ENCODE peak calls at places on chromosomes 11 and 22, in four cellular contexts. One of them, this sample, is unnamed.

GRCh38 chr22:36339171-36340065 is 48.3 kb downstream of the MYH9 start:
- DNase-seq in IMR-90: peak
- DNase-seq in A549: no peak
- DNase-seq in testis: no peak
- DNase-seq in this sample: no peak

GRCh38 chr11:76661835-76662434 is 8.6 kb downstream of the LRRC32 start:
- DNase-seq in IMR-90: no peak
- DNase-seq in A549: no peak
- DNase-seq in testis: no peak
- DNase-seq in this sample: no peak

GRCh38 chr11:73359341-73359740 is 16.9 kb upstream of the RELT start:
- DNase-seq in IMR-90: peak
- DNase-seq in A549: no peak
- DNase-seq in testis: peak
- DNase-seq in this sample: no peak

GRCh38 chr11:134543144-134544044 is 131.4 kb upstream of the B3GAT1 start:
- DNase-seq in IMR-90: no peak
- DNase-seq in A549: no peak
- DNase-seq in testis: peak
- DNase-seq in this sample: no peak

GRCh38 chr11:63536669-63537292 is at the start of gene PLAAT4:
- DNase-seq in IMR-90: peak
- DNase-seq in A549: no peak
- DNase-seq in testis: peak
- DNase-seq in this sample: peak

GRCh38 chr11:67266424-67267187 is at the start of gene GRK2:
- DNase-seq in IMR-90: peak
- DNase-seq in A549: peak
- DNase-seq in testis: no peak
- DNase-seq in this sample: no peak

GRCh38 chr22:46347646-46348045 is 12.1 kb downstream of the TRMU start:
- DNase-seq in IMR-90: no peak
- DNase-seq in A549: no peak
- DNase-seq in testis: no peak
- DNase-seq in this sample: no peak

GRCh38 chr11:83508804-83509203 is 222.6 kb upstream of the CCDC90B start:
- DNase-seq in IMR-90: no peak
- DNase-seq in A549: no peak
- DNase-seq in testis: no peak
- DNase-seq in this sample: no peak

GRCh38 chr11:13761712-13762111 is 93.2 kb downstream of the FAR1 start:
- DNase-seq in IMR-90: peak
- DNase-seq in A549: no peak
- DNase-seq in testis: no peak
- DNase-seq in this sample: no peak

GRCh38 chr11:122074022-122074421 is 42.0 kb downstream of the BLID start:
- DNase-seq in IMR-90: no peak
- DNase-seq in A549: no peak
- DNase-seq in testis: no peak
- DNase-seq in this sample: no peak

GRCh38 chr22:27885977-27886842 is 32.8 kb downstream of the PITPNB start:
- DNase-seq in IMR-90: peak
- DNase-seq in A549: peak
- DNase-seq in testis: peak
- DNase-seq in this sample: peak

GRCh38 chr11:33692013-33692504 is 8.6 kb downstream of the C11orf91 start:
- DNase-seq in IMR-90: peak
- DNase-seq in A549: peak
- DNase-seq in testis: peak
- DNase-seq in this sample: peak

GRCh38 chr11:109728056-109728455 is 306.1 kb downstream of the C11orf87 start:
- DNase-seq in IMR-90: no peak
- DNase-seq in A549: no peak
- DNase-seq in testis: no peak
- DNase-seq in this sample: peak

GRCh38 chr11:4808476-4808875 is 4.3 kb upstream of the OR52R1 start:
- DNase-seq in IMR-90: peak
- DNase-seq in A549: no peak
- DNase-seq in testis: no peak
- DNase-seq in this sample: no peak

GRCh38 chr11:10606536-10607208 is 38.2 kb upstream of the LYVE1 start:
- DNase-seq in IMR-90: peak
- DNase-seq in A549: no peak
- DNase-seq in testis: no peak
- DNase-seq in this sample: no peak

GRCh38 chr11:12824281-12825041 is 150.2 kb downstream of the TEAD1 start:
- DNase-seq in IMR-90: no peak
- DNase-seq in A549: no peak
- DNase-seq in testis: peak
- DNase-seq in this sample: no peak

GRCh38 chr11:73252577-73253191 is 19.5 kb upstream of the P2RY6 start:
- DNase-seq in IMR-90: no peak
- DNase-seq in A549: no peak
- DNase-seq in testis: no peak
- DNase-seq in this sample: no peak

GRCh38 chr22:23498811-23499798 is 81.0 kb downstream of the IGLL1 start:
- DNase-seq in IMR-90: no peak
- DNase-seq in A549: no peak
- DNase-seq in testis: no peak
- DNase-seq in this sample: no peak

GRCh38 chr22:36281726-36282077 is 28.8 kb downstream of the APOL1 start:
- DNase-seq in IMR-90: no peak
- DNase-seq in A549: no peak
- DNase-seq in testis: no peak
- DNase-seq in this sample: no peak

GRCh38 chr11:95708681-95709080 is 80.9 kb downstream of the FAM76B start:
- DNase-seq in IMR-90: no peak
- DNase-seq in A549: no peak
- DNase-seq in testis: no peak
- DNase-seq in this sample: no peak

GRCh38 chr11:115334932-115335788 is 169.1 kb downstream of the CADM1 start:
- DNase-seq in IMR-90: peak
- DNase-seq in A549: peak
- DNase-seq in testis: no peak
- DNase-seq in this sample: peak

GRCh38 chr11:18046116-18046777 is at the start of gene TPH1:
- DNase-seq in IMR-90: peak
- DNase-seq in A549: no peak
- DNase-seq in testis: peak
- DNase-seq in this sample: peak

GRCh38 chr11:26993965-26994446 is at the start of gene FIBIN:
- DNase-seq in IMR-90: peak
- DNase-seq in A549: no peak
- DNase-seq in testis: peak
- DNase-seq in this sample: peak

GRCh38 chr11:100831929-100832480 is 144.9 kb downstream of the ARHGAP42 start:
- DNase-seq in IMR-90: no peak
- DNase-seq in A549: no peak
- DNase-seq in testis: no peak
- DNase-seq in this sample: no peak

GRCh38 chr11:30326114-30326783 is 3.3 kb downstream of the ARL14EP start:
- DNase-seq in IMR-90: peak
- DNase-seq in A549: no peak
- DNase-seq in testis: no peak
- DNase-seq in this sample: no peak

GRCh38 chr11:14141676-14142075 is 179.2 kb downstream of the SPON1 start:
- DNase-seq in IMR-90: no peak
- DNase-seq in A549: no peak
- DNase-seq in testis: no peak
- DNase-seq in this sample: no peak

GRCh38 chr11:70476669-70477068 is 78.3 kb downstream of the CTTN start:
- DNase-seq in IMR-90: peak
- DNase-seq in A549: no peak
- DNase-seq in testis: no peak
- DNase-seq in this sample: no peak

GRCh38 chr11:65355013-65355775 is 643 bp downstream of the TIGD3 start:
- DNase-seq in IMR-90: no peak
- DNase-seq in A549: peak
- DNase-seq in testis: no peak
- DNase-seq in this sample: no peak

GRCh38 chr11:57103899-57104605 is 77.7 kb upstream of the LRRC55 start:
- DNase-seq in IMR-90: no peak
- DNase-seq in A549: no peak
- DNase-seq in testis: no peak
- DNase-seq in this sample: no peak

GRCh38 chr11:57111646-57112045 is 70.1 kb upstream of the LRRC55 start:
- DNase-seq in IMR-90: no peak
- DNase-seq in A549: no peak
- DNase-seq in testis: no peak
- DNase-seq in this sample: no peak

DNA sequence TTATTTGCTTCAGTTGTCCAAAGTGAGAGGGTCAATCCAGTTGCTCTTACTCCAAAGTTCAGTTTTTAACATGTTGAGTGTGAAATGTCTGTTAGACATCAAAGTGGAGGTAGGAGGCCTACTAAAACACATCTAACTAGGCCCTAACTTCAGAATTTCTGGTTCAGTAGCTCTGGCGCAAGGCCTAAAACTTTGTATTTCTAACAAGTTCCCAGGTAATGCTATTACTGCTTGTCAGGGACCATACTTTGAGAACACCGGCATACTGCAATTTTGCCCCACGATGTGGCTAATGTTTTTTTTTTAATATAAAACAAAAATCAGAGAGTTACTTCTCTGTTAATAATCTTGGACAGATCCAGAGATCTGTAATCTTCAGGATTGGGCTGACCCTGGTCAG is 72.4 kb upstream of the LRRC55 start:
- DNase-seq in IMR-90: no peak
- DNase-seq in A549: no peak
- DNase-seq in testis: no peak
- DNase-seq in this sample: no peak
- H3K27ac ChIP-seq in IMR-90: no peak
- H3K27ac ChIP-seq in A549: no peak
- H3K27ac ChIP-seq in testis: no peak
- H3K27ac ChIP-seq in this sample: no peak

GRCh38 chr11:19080579-19080993 is 20.1 kb upstream of the MRGPRX2 start:
- DNase-seq in IMR-90: peak
- DNase-seq in A549: no peak
- DNase-seq in testis: peak
- DNase-seq in this sample: peak
- H3K27ac ChIP-seq in IMR-90: no peak
- H3K27ac ChIP-seq in A549: no peak
- H3K27ac ChIP-seq in testis: no peak
- H3K27ac ChIP-seq in this sample: no peak

DNA sequence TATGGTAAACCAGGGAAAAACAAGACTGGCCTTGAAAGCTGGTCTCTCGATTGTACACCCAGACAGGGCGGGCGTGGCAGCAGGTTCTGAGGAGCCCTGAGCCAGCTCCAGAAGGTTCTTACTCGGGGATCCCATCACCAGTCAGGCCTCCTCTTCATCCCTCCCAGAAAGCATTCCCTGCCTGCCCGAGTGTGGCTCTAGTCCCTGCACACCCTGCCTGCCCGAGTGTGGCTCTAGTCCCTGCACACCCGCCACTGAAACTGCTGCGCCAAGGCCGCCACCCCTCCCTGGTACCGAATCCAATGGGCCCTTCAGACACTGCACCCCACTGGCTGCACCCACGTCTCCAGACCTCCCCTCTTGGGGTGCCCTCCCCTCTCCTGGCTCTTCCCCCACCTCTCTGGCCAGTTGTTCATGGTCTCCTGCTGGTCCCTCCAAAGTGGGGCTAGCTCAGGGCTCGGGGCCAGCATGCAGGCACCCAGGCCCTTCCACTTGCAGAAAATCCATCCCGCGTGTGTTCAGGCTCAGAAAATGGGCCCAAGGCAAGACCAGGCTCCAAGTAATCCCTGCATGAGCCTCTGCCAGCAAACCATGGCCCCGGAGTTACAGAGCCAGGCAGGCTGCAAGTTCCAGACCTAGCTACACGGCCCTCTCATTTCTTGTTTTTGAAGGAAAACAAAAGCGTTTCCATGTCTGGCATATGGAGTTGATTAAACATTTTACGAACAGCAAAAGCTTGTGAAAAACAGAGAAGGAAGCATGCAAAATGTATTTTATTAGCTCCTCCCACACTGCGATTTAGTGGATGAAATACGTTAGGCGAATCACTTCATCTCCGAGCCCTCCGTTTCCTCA is 29.9 kb downstream of the KIAA0930 start:
- DNase-seq in IMR-90: no peak
- DNase-seq in A549: no peak
- DNase-seq in testis: no peak
- DNase-seq in this sample: no peak
- H3K27ac ChIP-seq in IMR-90: peak
- H3K27ac ChIP-seq in A549: peak
- H3K27ac ChIP-seq in testis: no peak
- H3K27ac ChIP-seq in this sample: peak

GRCh38 chr11:44631831-44632230 is 66.4 kb downstream of the CD82 start:
- DNase-seq in IMR-90: no peak
- DNase-seq in A549: no peak
- DNase-seq in testis: peak
- DNase-seq in this sample: no peak

GRCh38 chr11:44637477-44637876 is 72.0 kb downstream of the CD82 start:
- DNase-seq in IMR-90: no peak
- DNase-seq in A549: no peak
- DNase-seq in testis: peak
- DNase-seq in this sample: no peak

GRCh38 chr11:44633641-44634040 is 68.2 kb downstream of the CD82 start:
- DNase-seq in IMR-90: no peak
- DNase-seq in A549: no peak
- DNase-seq in testis: peak
- DNase-seq in this sample: no peak

GRCh38 chr11:44632466-44633123 is 67.1 kb downstream of the CD82 start:
- DNase-seq in IMR-90: no peak
- DNase-seq in A549: peak
- DNase-seq in testis: peak
- DNase-seq in this sample: no peak

DNA sequence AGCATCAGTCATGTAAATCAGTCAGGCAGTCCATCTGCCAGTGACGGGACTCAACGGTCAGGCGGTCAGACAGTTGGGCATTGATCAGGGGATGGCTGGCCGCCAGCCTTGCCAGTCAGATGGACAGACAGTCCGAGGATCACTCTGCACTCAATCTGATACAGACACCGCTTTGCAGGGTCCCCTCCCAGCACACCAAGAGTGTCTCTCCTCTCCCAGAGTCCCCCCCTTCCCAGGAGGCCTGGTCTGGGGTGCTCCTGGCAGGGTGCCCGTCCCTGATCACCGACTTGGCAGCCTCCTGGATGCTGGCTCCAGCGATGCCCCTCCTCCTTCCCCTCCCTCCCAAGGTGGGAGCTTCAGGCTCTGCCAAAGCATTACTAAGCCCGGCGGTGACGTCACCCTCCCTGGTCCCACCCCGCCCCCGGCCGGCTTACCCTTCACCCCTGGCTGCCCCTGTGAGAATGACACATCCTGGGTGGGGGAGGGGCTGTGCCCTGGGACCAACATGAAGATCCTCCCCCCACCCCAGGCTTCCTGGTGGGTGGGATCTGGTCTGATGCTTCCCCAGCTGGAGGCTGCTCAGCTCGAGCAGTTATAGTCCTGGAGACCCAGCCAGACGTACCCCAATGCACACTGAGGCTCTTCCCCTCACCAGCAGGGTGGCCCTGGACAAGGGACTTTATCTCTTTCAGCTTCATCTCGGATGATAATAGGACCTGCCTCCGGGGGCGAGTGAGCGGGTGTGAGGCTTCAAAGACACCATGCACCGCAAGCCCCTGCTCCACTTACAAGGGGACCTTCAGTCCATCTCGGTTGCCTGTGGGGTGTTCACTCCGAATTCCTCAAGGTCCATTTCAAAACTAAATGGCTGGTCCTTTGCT is 69.2 kb downstream of the CD82 start:
- DNase-seq in IMR-90: peak
- DNase-seq in A549: peak
- DNase-seq in testis: peak
- DNase-seq in this sample: peak
- H3K27ac ChIP-seq in IMR-90: no peak
- H3K27ac ChIP-seq in A549: peak
- H3K27ac ChIP-seq in testis: no peak
- H3K27ac ChIP-seq in this sample: no peak